ENCODE peak calls at places on chromosomes 3 and 15, in five cellular contexts. O, R, E, P and I are unnamed samples.

GRCh38 chr3:39637807-39638206 is 170.3 kb downstream of the MOBP start:
- DNase-seq in O (no peak), R (no peak), E (peak), P (peak), I (no peak)

GRCh38 chr15:78570710-78571109 is 5.4 kb downstream of the CHRNA5 start:
- DNase-seq in O (no peak), R (no peak), E (no peak), P (no peak), I (no peak)

GRCh38 chr3:136703429-136703828 is 48.7 kb downstream of the STAG1 start:
- DNase-seq in O (no peak), R (no peak), E (no peak), P (no peak), I (no peak)

GRCh38 chr3:44890258-44890657 is 15.8 kb downstream of the TGM4 start:
- DNase-seq in O (no peak), R (no peak), E (no peak), P (no peak), I (no peak)

GRCh38 chr15:40789119-40789518 is 17.8 kb upstream of the ZFYVE19 start:
- DNase-seq in O (no peak), R (no peak), E (no peak), P (no peak), I (no peak)

GRCh38 chr3:29871087-29871486 is 590.2 kb downstream of the RBMS3 start:
- DNase-seq in O (no peak), R (no peak), E (peak), P (no peak), I (no peak)

GRCh38 chr3:56471771-56472170 is 3.5 kb upstream of the ERC2 start:
- DNase-seq in O (no peak), R (no peak), E (no peak), P (no peak), I (no peak)

GRCh38 chr3:124986153-124987143 is 51.9 kb upstream of the MUC13 start:
- DNase-seq in O (no peak), R (no peak), E (peak), P (peak), I (peak)

GRCh38 chr3:186414735-186415419 is 52.8 kb upstream of the DGKG start:
- DNase-seq in O (no peak), R (no peak), E (peak), P (peak), I (peak)

GRCh38 chr3:8529738-8530525 is 28.3 kb downstream of the LMCD1 start:
- DNase-seq in O (no peak), R (no peak), E (no peak), P (no peak), I (no peak)

GRCh38 chr3:52299815-52300611 is 12.4 kb downstream of the GLYCTK start:
- DNase-seq in O (no peak), R (peak), E (peak), P (no peak), I (no peak)
- TF ChIP-seq CTCF in O (no peak), R (peak), E (peak), P (no peak), I (peak)

GRCh38 chr3:196504556-196504955 is 988 bp upstream of the RNF168 start:
- DNase-seq in O (no peak), R (no peak), E (no peak), P (no peak), I (no peak)

GRCh38 chr3:196499807-196500524 is 3.6 kb downstream of the RNF168 start:
- DNase-seq in O (no peak), R (no peak), E (peak), P (no peak), I (no peak)

GRCh38 chr3:196499061-196499460 is 4.5 kb downstream of the RNF168 start:
- DNase-seq in O (no peak), R (no peak), E (peak), P (no peak), I (no peak)

GRCh38 chr3:196501316-196502064 is 2.1 kb downstream of the RNF168 start:
- DNase-seq in O (no peak), R (no peak), E (peak), P (no peak), I (no peak)

DNA sequence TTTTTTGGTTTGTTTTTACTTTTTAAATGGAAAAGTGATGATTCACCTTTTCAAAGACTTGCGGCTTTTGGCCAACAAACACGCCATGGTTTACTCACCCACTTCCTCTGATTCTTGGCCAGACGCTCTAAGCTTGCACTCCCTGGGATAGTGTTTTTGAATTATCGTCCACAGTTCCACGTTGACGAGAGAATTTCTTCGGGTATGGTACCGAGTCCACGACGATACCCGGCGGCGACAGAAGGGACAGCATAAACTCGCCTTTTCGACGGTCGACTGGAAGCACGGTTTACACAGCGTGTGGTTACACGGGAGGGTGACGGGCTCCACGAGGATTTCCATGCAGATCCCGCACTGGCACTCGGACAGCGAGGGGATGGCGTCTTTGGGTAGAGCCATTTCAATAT is 790 bp downstream of the RNF168 start:
- DNase-seq in O (peak), R (no peak), E (peak), P (peak), I (peak)
- TF ChIP-seq CTCF in O (no peak), R (no peak), E (no peak), P (no peak), I (no peak)

DNA sequence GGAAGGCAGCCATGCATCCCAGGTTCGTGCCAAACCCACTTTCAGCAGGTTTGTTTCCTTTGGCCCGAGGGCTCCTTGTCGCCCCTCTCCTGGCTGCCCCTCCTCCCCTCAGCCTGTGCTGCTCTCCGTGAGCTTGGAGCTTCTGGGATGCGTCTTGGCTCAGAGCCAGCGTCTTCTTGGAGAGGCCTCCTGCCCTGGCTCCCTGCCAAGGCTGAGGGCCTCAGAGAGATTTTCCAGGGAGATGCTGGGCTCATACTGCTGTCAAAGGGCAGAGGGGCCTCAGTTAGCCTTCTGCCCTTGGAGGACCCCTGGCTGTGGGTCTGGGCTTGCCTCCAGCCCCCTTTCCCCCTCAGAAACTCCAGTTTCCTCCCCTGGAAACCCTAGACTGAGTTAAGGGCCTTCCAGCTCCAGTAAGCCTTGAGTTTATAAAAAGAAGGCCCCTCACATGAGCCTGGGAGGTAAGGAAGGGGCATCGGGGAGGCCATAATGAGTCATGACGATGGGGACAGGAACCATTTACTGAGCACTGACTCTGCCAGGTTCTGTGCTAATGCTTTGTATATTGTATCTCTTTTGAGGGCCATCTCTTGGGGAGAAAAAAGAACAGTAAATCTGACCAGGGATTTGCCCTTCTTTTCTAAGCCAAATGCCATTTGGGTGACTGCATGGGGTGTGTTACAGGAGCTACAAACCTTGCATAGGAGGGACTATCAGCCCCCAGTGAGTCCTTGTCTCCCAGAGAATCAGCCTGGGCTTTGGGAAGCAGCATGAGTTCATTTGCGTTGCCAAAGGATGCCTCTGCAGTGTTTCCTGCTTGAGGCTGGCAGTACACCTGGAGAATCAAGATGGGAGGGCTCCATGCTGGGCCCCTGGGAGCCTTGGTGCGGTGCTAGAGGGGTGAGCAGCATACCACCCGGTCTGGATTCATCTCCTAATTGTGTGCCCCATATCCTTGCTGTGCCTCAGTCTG is 49.3 kb upstream of the POLG start:
- DNase-seq in O (peak), R (peak), E (peak), P (peak), I (no peak)
- TF ChIP-seq CTCF in O (no peak), R (no peak), E (no peak), P (no peak), I (no peak)

GRCh38 chr3:126945171-126945721 is 37.7 kb upstream of the PLXNA1 start:
- DNase-seq in O (no peak), R (peak), E (no peak), P (no peak), I (no peak)
- TF ChIP-seq CTCF in O (no peak), R (peak), E (no peak), P (peak), I (no peak)

DNA sequence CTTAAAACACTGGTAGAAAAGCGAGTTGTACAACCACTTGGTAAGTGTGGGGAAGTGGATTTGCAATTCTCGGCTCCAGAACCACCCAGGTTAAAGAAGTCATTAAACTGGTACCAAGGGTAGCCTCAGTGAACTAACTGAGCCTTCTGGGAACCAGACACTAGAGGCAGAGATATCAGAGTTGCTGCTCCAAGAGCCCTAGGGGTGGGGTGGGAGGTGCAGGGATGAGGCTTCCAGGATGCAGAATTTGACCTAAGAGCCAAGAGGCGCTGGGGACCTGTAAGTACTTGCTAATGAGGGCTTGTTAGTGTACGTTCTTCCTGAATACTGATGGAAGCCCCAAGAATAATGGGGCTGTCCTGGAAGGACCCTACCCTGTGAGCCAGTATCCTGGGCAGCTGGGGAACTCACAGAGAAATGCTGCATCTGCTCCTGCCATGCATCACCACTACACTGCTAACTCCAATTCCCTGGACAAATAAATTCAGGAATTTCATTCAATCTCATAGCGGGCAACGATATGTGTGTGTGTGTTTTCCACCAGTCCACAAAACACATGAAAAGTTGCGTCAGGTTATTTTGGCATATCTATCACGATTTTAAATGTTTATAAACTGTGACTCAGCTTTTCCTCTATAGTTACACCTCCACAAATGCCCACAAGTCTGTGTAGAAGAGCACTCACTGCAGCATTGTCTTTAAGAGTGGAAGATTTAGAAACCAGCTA is 23.8 kb downstream of the STIMATE start:
- DNase-seq in O (no peak), R (no peak), E (peak), P (no peak), I (peak)
- TF ChIP-seq CTCF in O (no peak), R (no peak), E (no peak), P (no peak), I (no peak)

GRCh38 chr3:15520804-15521572 is 518 bp downstream of the COLQ start:
- DNase-seq in O (no peak), R (no peak), E (no peak), P (no peak), I (no peak)

GRCh38 chr3:15521573-15521965 is at the start of gene COLQ:
- DNase-seq in O (no peak), R (peak), E (no peak), P (no peak), I (no peak)

GRCh38 chr3:15527031-15527459 is 5.5 kb upstream of the COLQ start:
- DNase-seq in O (peak), R (peak), E (no peak), P (no peak), I (no peak)

GRCh38 chr3:15525790-15526189 is 4.3 kb upstream of the COLQ start:
- DNase-seq in O (no peak), R (no peak), E (no peak), P (no peak), I (no peak)

DNA sequence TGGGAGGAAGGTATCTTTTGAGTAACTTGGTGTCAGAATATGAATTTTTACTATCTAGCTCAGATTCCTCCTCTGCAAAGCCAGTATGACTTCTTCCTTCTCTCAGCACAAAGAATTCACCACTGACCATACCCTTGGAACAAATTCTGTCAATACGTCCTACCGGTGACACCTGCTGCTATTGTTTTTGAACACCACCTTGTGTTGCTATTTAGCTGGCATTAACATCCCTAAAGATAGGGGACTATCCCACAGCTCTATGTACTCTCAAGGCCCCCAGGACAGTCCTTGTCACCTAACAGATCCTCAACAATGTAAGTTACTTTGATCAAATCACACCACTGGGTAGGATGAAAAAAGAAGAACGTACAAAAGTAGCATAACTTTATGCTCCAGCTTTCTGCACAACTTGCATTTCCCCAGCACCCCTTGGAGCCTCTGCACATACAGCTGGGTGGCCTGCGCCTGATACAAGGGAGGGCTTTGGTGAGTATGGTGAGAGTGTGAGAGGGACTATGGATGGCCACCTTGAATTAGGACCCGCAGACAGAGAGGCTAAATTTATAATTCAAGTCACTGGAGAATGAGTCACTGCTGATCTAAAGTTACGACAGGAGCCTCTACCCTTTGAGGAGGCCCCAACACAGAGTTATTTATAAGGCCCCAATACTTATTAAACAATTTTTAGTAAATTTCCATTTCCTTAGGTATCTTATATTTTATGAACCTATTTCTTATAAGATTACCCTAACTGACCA is 2.3 kb upstream of the COLQ start:
- DNase-seq in O (no peak), R (no peak), E (no peak), P (no peak), I (no peak)
- TF ChIP-seq CTCF in O (no peak), R (no peak), E (no peak), P (no peak), I (no peak)

DNA sequence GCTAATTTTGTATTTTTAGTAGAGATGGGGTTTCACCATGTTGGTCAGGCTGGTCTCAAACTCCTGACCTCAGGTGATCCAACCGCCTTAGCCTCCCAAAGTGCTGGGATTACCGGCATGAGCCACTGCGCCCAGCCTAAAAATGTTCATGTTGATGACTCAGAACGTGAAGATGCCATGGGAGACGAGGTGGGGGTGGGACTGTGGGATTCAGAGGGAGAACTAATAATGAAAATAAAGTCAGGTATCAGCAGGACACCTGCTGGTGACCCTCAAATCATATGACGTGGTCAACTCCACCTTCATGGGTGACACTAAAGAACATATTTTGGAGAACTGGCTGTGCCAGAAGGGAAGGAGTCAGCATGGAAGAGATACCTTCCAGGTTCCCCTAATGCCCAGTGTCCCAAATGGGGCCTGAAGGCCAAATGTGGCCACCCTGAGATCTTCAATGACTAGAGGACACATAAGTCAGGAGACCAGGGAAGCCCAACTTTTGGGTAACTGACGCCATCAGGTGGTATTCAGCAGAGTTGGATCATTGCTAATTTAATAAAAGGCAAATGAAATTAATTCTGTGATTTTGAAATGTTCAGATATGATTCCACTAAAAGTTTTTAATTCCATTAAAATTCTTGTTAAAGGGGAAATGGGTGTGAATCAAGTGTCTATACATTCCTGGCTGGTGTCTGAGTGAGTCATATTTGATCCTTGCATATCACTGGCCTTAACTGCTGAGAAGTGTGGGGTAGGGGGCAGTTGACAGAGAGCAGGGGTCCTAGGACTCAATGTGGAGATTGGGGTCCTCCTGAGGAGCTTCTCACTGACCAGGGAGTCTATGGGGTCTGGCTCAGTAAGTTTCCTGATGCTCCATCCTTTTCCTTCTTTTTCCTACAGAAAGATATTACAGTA is 88.6 kb upstream of the GSK3B start:
- DNase-seq in O (no peak), R (no peak), E (peak), P (no peak), I (no peak)
- TF ChIP-seq CTCF in O (no peak), R (no peak), E (peak), P (peak), I (peak)

DNA sequence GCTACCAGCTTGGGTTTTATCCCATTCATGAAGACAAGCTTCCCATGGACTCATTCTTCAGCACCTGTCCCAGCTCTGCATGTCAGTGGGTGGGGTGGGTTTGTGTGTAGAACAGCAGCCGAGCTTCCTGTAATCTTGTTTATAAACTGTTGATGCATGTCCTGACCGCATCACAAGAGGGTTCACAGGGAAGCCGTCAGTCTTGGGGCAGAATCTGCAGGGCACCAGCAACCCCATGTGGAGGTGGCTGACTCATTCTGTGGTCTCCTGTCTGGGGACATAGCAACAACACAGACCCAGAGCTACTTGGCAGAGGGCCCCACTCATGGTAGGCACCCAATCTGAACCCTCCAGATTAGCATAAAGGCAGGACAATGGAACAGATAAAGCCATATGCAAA is 35.6 kb downstream of the DAPK2 start:
- DNase-seq in O (no peak), R (no peak), E (peak), P (peak), I (peak)
- TF ChIP-seq CTCF in O (no peak), R (no peak), E (no peak), P (no peak), I (no peak)

GRCh38 chr3:16723994-16724393 is 118.8 kb upstream of the DAZL start:
- DNase-seq in O (no peak), R (peak), E (peak), P (no peak), I (no peak)
- TF ChIP-seq CTCF in O (no peak), R (peak), E (peak), P (peak), I (no peak)

GRCh38 chr3:85360742-85361387 is 402.1 kb downstream of the CADM2 start:
- DNase-seq in O (peak), R (peak), E (peak), P (no peak), I (no peak)
- TF ChIP-seq CTCF in O (peak), R (peak), E (peak), P (peak), I (no peak)